ENCODE peak calls at places on chromosome 14, in six cellular contexts. X, R, S, U, L and O are unnamed samples.

GRCh38 chr14:74893614-74894091 is 11.9 kb downstream of the DLST start:
- DNase-seq in X (no peak), R (no peak), S (no peak), U (no peak), L (no peak), O (no peak)

GRCh38 chr14:83433618-83434017 is 1900.0 kb upstream of the SEL1L start:
- DNase-seq in X (no peak), R (no peak), S (no peak), U (no peak), L (no peak), O (no peak)

GRCh38 chr14:75084513-75084912 is 15.1 kb downstream of the ZC2HC1C start:
- DNase-seq in X (no peak), R (no peak), S (no peak), U (no peak), L (no peak), O (no peak)

GRCh38 chr14:39447155-39447554 is 14.9 kb upstream of the FBXO33 start:
- DNase-seq in X (no peak), R (no peak), S (no peak), U (no peak), L (no peak), O (peak)

GRCh38 chr14:26444745-26445144 is 153.1 kb downstream of the NOVA1 start:
- DNase-seq in X (no peak), R (no peak), S (no peak), U (no peak), L (no peak), O (no peak)

GRCh38 chr14:59189281-59189821 is 884 bp downstream of the DAAM1 start:
- DNase-seq in X (peak), R (peak), S (peak), U (no peak), L (peak), O (peak)

GRCh38 chr14:74510211-74510931 is 16.8 kb downstream of the ISCA2 start:
- DNase-seq in X (no peak), R (no peak), S (no peak), U (no peak), L (peak), O (no peak)

GRCh38 chr14:52974406-52974805 is 23.6 kb upstream of the FERMT2 start:
- DNase-seq in X (no peak), R (no peak), S (no peak), U (no peak), L (no peak), O (no peak)

GRCh38 chr14:53668861-53669260 is 287.8 kb downstream of the BMP4 start:
- DNase-seq in X (no peak), R (no peak), S (no peak), U (no peak), L (no peak), O (no peak)

GRCh38 chr14:95695051-95695450 is 8.8 kb downstream of the TCL1B start:
- DNase-seq in X (no peak), R (no peak), S (no peak), U (no peak), L (no peak), O (no peak)
- TF ChIP-seq CTCF in X (no peak), R (no peak), S (no peak), U (no peak), L (no peak), O (no peak)

DNA sequence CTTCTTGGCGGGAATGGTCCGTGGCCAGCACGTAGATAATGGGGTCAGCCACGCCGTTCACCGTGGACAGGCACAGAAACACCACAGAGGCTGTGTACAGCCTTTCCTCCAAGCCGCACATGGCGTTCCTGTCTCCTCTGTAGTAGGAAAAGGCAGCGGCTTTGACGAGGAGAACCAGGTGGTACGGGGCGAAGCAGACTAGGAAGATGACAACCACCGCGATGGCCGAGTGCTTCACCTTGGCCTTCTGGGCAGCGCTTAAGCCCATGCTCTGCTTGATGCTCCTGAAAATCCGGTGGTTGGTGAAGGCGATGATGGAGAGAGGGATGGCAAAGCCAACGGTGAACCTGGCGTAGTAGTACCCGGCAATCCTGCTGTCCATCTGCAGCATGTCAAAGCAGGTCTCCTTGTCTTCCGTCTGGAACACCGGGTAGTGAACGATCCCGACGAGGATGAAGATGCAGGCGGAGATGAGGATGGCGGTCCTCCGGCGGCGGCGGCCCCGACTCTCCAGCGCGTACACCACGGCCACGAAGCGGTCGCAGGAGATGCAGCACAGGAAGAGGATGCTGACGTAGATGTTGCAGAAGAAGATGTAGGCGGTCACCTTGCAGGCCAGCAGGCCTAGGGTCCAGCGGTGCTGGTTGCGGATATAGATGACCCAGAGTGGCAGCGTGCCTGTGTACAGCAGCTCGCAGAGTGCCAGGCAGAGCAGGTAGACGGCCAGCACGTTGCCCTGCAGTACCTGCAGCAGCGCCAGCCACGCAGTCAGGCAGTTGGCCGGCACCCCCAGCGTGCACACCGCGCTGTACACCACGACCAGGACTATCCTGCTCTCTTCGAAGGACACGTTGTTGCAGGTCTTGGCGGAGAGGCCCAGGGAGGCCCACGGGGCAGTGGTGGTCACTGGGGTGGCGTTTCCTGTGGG is 13.8 kb downstream of the GPR132 start:
- DNase-seq in X (no peak), R (no peak), S (no peak), U (no peak), L (no peak), O (no peak)
- TF ChIP-seq CTCF in X (no peak), R (no peak), S (no peak), U (no peak), L (no peak), O (no peak)

DNA sequence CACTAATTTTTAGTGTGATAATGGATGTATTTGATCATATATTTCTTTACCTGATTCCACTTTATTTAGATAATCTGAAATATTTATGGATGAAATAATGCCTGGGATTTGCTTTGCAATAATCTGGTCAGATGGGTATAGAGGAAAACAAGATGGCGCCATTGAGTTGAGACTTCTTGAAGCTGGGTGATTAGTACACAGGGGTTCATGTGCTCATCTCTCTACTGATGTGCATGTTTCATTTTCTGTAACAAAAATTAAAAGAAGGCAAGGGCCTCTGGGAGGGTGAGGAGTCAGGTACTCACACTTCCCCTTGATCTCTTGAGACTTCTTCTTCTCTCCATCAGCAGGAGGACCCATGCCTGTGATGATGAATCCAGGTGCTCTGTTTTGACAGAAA is 61.8 kb downstream of the GCH1 start:
- DNase-seq in X (no peak), R (no peak), S (no peak), U (no peak), L (no peak), O (no peak)
- TF ChIP-seq CTCF in X (no peak), R (no peak), S (no peak), U (no peak), L (no peak), O (no peak)

GRCh38 chr14:63833728-63834127 is 19.1 kb upstream of the SYNE2 start:
- DNase-seq in X (no peak), R (no peak), S (no peak), U (no peak), L (no peak), O (no peak)
- TF ChIP-seq CTCF in X (no peak), R (no peak), S (no peak), U (no peak), L (no peak), O (no peak)

DNA sequence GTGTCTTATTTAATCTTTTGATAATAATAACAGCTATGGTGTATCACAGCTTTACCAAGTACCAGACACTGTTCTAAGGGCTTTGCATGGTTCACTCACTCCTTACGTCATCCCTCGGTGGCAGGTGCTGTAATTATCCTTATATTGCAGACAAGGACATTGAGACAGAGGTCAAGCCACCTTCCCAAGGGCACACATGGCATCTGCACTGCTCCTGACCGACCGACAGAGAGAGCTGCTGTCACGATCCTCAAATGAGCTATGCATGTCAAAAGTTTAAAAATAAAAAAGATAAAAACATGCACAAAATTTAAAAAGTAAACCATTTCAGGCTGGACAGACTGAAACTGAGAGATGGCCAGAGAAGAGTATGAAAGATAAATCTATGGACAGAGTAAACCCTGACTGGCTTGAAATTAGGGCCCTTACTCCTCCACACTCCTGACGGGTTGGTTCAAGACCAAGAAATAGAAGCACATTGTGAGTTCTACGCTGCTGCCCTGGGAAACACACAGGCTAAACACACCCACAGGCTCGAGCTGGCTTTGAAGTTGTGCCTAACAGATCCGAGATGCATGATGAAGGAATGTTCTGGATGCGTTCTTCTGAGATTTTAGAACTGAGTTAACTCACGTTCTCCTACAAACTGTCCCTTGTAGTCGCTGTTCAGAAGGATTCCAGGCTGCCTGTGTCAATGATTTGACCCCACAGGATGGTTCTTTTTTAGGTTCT is 268.7 kb downstream of the ZFP36L1 start:
- DNase-seq in X (no peak), R (no peak), S (no peak), U (no peak), L (no peak), O (no peak)
- TF ChIP-seq CTCF in X (peak), R (no peak), S (no peak), U (no peak), L (no peak), O (no peak)

GRCh38 chr14:34527591-34527990 is 11.9 kb downstream of the EAPP start:
- DNase-seq in X (no peak), R (no peak), S (no peak), U (no peak), L (no peak), O (no peak)

DNA sequence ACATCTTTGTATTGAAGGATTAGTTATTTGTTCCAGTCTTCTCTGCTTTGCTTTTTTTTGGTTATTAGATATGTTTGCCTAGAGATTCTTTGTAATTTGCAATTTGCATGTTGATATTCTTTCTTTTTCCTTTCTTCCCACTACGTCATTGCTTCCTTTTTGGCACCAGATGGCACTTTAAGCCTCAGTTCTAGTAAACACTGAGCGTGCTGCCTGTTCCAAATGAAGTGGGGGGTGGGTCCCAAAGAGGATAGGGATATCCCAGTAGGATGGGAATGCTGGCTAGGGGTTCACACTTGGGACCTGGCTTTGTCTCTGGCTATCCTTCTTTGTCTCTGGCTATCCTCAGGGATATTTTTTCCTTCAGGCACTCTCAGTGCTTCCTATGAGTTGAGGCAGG is 17.0 kb downstream of the EAPP start:
- DNase-seq in X (no peak), R (no peak), S (no peak), U (no peak), L (no peak), O (no peak)
- TF ChIP-seq CTCF in X (no peak), R (no peak), S (no peak), U (no peak), L (no peak), O (no peak)

DNA sequence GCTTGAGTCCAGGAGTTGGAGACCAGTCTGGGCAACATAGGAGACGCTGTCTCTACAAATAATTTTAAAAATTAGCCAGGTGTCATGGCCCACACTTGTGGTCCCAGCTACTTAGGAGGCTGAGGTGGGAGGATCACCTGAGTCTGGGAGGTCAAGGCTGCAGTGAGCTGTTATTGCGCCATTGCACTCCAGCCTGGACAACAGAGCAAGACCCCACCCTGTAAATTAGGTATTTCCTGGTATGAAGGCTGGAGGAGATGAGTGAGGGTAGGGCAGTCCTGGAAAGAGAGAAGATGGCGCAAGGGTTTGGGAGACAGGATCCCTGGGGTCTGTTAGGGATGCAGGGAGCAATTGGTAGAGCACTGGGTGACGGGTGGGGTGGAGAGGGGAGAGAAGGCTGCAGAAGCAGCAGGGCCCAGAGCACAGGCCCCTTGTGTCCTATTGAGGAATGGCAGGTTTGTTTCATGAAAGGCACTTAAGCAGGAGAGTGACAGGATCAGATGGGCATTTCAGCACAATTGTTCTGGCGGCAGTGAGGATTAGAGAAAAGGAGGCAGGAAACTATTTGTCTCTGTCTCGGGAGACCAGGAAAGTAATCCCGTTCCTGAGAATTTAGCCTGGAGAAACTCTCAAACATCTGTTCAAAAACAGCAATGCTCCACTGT is 47.2 kb upstream of the KTN1 start:
- DNase-seq in X (no peak), R (no peak), S (no peak), U (no peak), L (peak), O (no peak)
- TF ChIP-seq CTCF in X (no peak), R (no peak), S (no peak), U (no peak), L (peak), O (no peak)

GRCh38 chr14:51155331-51155730 is 60.4 kb upstream of the TRIM9 start:
- DNase-seq in X (no peak), R (no peak), S (no peak), U (no peak), L (no peak), O (no peak)

GRCh38 chr14:51160871-51161270 is 66.0 kb upstream of the TRIM9 start:
- DNase-seq in X (no peak), R (no peak), S (no peak), U (no peak), L (no peak), O (no peak)

DNA sequence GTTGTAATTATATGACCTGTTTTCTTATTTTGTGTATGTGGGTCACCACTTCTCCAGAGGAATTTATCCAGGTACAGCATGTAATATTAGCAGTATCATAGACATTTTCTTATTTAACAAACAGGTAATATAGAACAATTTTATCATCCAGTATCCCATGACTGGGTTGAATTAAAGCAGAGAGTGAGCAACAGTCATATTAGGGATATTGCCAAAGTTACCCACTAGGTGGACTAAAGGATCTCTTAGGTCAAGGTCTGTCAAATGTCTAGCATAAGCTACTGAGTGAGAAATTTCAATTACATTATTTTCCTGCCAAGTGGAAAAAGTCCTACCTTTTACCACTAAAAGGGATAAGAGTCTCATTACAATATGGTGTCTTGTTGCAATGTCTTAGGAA is 62.1 kb upstream of the TRIM9 start:
- DNase-seq in X (no peak), R (peak), S (peak), U (no peak), L (no peak), O (no peak)
- TF ChIP-seq CTCF in X (peak), R (peak), S (peak), U (no peak), L (peak), O (peak)

GRCh38 chr14:85528080-85528881 is 1.7 kb upstream of the FLRT2 start:
- DNase-seq in X (no peak), R (no peak), S (peak), U (no peak), L (peak), O (no peak)
- TF ChIP-seq CTCF in X (no peak), R (no peak), S (peak), U (peak), L (peak), O (no peak)